ENCODE peak calls at places on chromosome 20, in ten cellular contexts. L is mammary epithelial cell, D is keratinocyte, B is WERI-Rb-1, W is stomach, G is Panc1, P is coronary artery, X is ovary, K is psoas muscle, H is testis. C is an unnamed sample.

GRCh38 chr20:61666471-61666832 is 399.2 kb downstream of the TAF4 start:
- DNase-seq in G (no peak), K (no peak), B (no peak), P (no peak), W (no peak), H (no peak), D (no peak), L (no peak), X (no peak), C (no peak)

GRCh38 chr20:22374066-22374465 is 210.3 kb downstream of the FOXA2 start:
- DNase-seq in D (no peak), K (no peak), X (no peak), G (no peak), H (no peak), L (peak), W (no peak), P (no peak), B (no peak), C (no peak)

GRCh38 chr20:5919634-5920544 is 30.4 kb downstream of the TRMT6 start:
- DNase-seq in W (no peak), P (no peak), L (peak), K (no peak), B (no peak), G (no peak), D (peak), X (no peak), H (no peak), C (no peak)

GRCh38 chr20:1817577-1818211 is 77.5 kb upstream of the SIRPA start:
- DNase-seq in D (no peak), W (no peak), K (no peak), H (peak), X (no peak), L (no peak), B (no peak), P (peak), G (no peak), C (no peak)

GRCh38 chr20:24954151-24954550 is 5.1 kb downstream of the CST7 start:
- DNase-seq in H (no peak), B (no peak), D (no peak), W (no peak), P (no peak), K (no peak), G (no peak), X (no peak), L (no peak), C (no peak)

GRCh38 chr20:63588641-63589041 is 14.6 kb upstream of the HELZ2 start:
- DNase-seq in P (no peak), B (no peak), W (no peak), D (no peak), G (no peak), H (no peak), X (no peak), K (no peak), L (no peak), C (no peak)

GRCh38 chr20:43915209-43916072 is 789 bp downstream of the TOX2 start:
- DNase-seq in X (no peak), D (no peak), K (no peak), P (no peak), B (no peak), H (peak), G (no peak), L (no peak), W (no peak), C (no peak)

GRCh38 chr20:30593572-30593971 is 663.9 kb upstream of the DEFB115 start:
- DNase-seq in H (no peak), G (no peak), K (no peak), D (no peak), X (no peak), L (no peak), W (no peak), P (no peak), B (no peak), C (no peak)

GRCh38 chr20:58614984-58615760 is 35.9 kb upstream of the STX16 start:
- DNase-seq in G (no peak), D (no peak), X (no peak), L (no peak), B (no peak), P (no peak), K (no peak), W (no peak), H (no peak), C (no peak)

GRCh38 chr20:14410869-14411555 is 73.6 kb upstream of the FLRT3 start:
- DNase-seq in H (no peak), G (no peak), L (no peak), B (no peak), W (no peak), X (no peak), D (no peak), K (no peak), P (no peak), C (no peak)

GRCh38 chr20:31979713-31980426 is 11.9 kb downstream of the XKR7 start:
- DNase-seq in W (no peak), P (no peak), D (no peak), X (no peak), L (no peak), K (no peak), G (no peak), H (no peak), B (no peak), C (no peak)

GRCh38 chr20:21006611-21007010 is 99.5 kb downstream of the LINC00237 start:
- DNase-seq in X (no peak), D (no peak), K (no peak), G (no peak), L (peak), P (no peak), B (no peak), W (no peak), H (no peak), C (no peak)

GRCh38 chr20:20824924-20825584 is 112.6 kb upstream of the RALGAPA2 start:
- DNase-seq in X (peak), G (no peak), D (no peak), K (peak), W (peak), P (no peak), H (peak), B (peak), L (no peak), C (no peak)

GRCh38 chr20:25508083-25508770 is 77.1 kb downstream of the NINL start:
- DNase-seq in H (no peak), D (no peak), G (no peak), X (peak), W (no peak), P (no peak), B (no peak), L (peak), K (no peak), C (no peak)

GRCh38 chr20:23061262-23061661 is 11.8 kb upstream of the THBD start:
- DNase-seq in X (no peak), G (no peak), P (no peak), B (no peak), K (no peak), D (no peak), W (no peak), L (no peak), H (no peak), C (no peak)

GRCh38 chr20:45993197-45993951 is 15.3 kb upstream of the MMP9 start:
- DNase-seq in D (peak), B (no peak), H (no peak), W (peak), X (no peak), G (no peak), P (no peak), L (peak), K (no peak), C (no peak)

GRCh38 chr20:60034231-60035110 is 76.2 kb downstream of the CDH26 start:
- DNase-seq in D (no peak), B (no peak), G (no peak), L (no peak), H (no peak), W (no peak), K (peak), P (no peak), X (no peak), C (no peak)

GRCh38 chr20:33419140-33419974 is 18.0 kb upstream of the CDK5RAP1 start:
- DNase-seq in D (no peak), P (peak), K (peak), B (no peak), X (peak), W (no peak), H (peak), G (no peak), L (no peak), C (no peak)

GRCh38 chr20:13174402-13174801 is 46.7 kb upstream of the ISM1 start:
- DNase-seq in K (no peak), H (no peak), X (no peak), B (no peak), L (no peak), G (no peak), P (no peak), W (no peak), D (no peak), C (no peak)

GRCh38 chr20:33994624-33994913 is 858 bp downstream of the RALY start:
- DNase-seq in G (no peak), X (no peak), K (no peak), D (no peak), B (no peak), H (no peak), L (no peak), W (no peak), P (no peak), C (no peak)

GRCh38 chr20:44762466-44763140 is 16.9 kb downstream of the KCNK15 start:
- DNase-seq in W (no peak), B (no peak), P (no peak), L (no peak), H (no peak), K (no peak), G (no peak), X (no peak), D (no peak), C (no peak)

GRCh38 chr20:20864346-20865096 is 152.1 kb upstream of the RALGAPA2 start:
- DNase-seq in K (no peak), W (no peak), D (no peak), L (peak), P (no peak), G (no peak), H (peak), X (no peak), B (no peak), C (no peak)

GRCh38 chr20:45873409-45874116 is 7.5 kb upstream of the ZSWIM1 start:
- DNase-seq in W (no peak), D (no peak), L (no peak), H (no peak), G (no peak), P (no peak), B (no peak), X (no peak), K (no peak), C (no peak)

GRCh38 chr20:59948828-59949720 is 8.9 kb downstream of the FAM217B start:
- DNase-seq in K (no peak), H (peak), G (no peak), W (no peak), X (no peak), L (peak), D (no peak), B (no peak), P (no peak), C (no peak)

GRCh38 chr20:2814587-2815051 is at the start of gene C20orf141:
- DNase-seq in D (peak), X (peak), L (peak), P (peak), H (no peak), K (peak), W (no peak), G (peak), B (peak), C (no peak)

GRCh38 chr20:50320910-50321796 is 130.5 kb downstream of the CEBPB start:
- DNase-seq in D (peak), P (peak), W (peak), B (peak), K (peak), L (peak), H (peak), G (no peak), X (peak), C (no peak)

GRCh38 chr20:17617212-17617867 is 47.5 kb downstream of the DSTN start:
- DNase-seq in P (peak), K (peak), X (peak), W (peak), H (peak), L (no peak), G (peak), B (peak), D (no peak), C (peak)

DNA sequence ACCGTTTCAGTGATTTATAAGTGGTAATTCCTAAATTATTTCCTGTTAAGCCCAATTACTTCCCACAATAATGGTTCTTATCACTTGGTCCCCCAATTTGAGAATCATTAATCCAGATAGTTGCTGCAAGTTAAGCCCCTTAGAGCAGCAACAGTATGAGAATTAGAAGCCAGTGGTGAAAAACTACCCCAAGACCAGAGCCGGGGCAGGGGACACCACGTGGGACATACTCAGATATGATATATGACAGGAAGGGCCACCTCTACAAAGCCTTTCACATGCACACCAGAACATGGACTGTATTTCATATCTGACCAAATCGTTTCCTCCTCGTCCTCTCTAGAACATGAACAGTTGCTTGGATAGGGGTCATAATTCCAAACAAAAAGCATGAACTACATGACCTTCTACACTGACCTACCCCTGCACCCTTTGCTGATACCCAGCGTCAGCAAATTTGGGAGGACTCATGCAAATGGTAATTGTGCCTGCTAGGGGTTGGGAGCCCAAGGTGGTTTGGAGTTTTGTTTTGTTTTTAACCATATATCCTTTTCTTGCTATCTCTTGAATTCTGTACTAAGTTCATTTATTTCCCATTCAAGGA is 3.9 kb downstream of the JAG1 start:
- DNase-seq in W (no peak), P (no peak), H (no peak), G (no peak), K (no peak), B (no peak), L (no peak), X (no peak), D (no peak), C (no peak)
- H3K27ac ChIP-seq in W (peak), P (peak), H (peak), G (peak), K (peak), B (no peak), L (peak), X (peak), D (peak), C (no peak)

GRCh38 chr20:47320990-47321805 is 35.3 kb downstream of the ZMYND8 start:
- DNase-seq in P (no peak), B (no peak), X (no peak), H (no peak), W (peak), D (no peak), K (no peak), G (no peak), L (peak), C (no peak)

GRCh38 chr20:47328841-47329448 is 27.6 kb downstream of the ZMYND8 start:
- DNase-seq in K (peak), P (no peak), G (no peak), X (no peak), W (peak), B (no peak), L (no peak), D (no peak), H (no peak), C (no peak)

GRCh38 chr20:47326718-47327137 is 29.8 kb downstream of the ZMYND8 start:
- DNase-seq in K (no peak), H (no peak), W (no peak), D (no peak), X (no peak), B (no peak), L (no peak), P (no peak), G (no peak), C (no peak)

GRCh38 chr20:47327711-47328110 is 28.8 kb downstream of the ZMYND8 start:
- DNase-seq in K (no peak), B (no peak), P (no peak), W (no peak), D (no peak), L (no peak), H (no peak), X (no peak), G (no peak), C (no peak)

GRCh38 chr20:47325242-47325641 is 31.3 kb downstream of the ZMYND8 start:
- DNase-seq in G (no peak), K (no peak), P (no peak), X (no peak), W (no peak), L (no peak), H (no peak), D (no peak), B (no peak), C (no peak)
- H3K27ac ChIP-seq in G (peak), K (no peak), P (no peak), X (no peak), W (peak), L (no peak), H (no peak), D (no peak), B (no peak), C (no peak)

GRCh38 chr20:48705208-48706115 is 122.3 kb downstream of the PREX1 start:
- DNase-seq in L (no peak), G (no peak), D (no peak), H (no peak), X (no peak), W (no peak), K (no peak), B (no peak), P (no peak), C (no peak)
- H3K27ac ChIP-seq in L (no peak), G (no peak), D (no peak), H (no peak), X (no peak), W (no peak), K (no peak), B (no peak), P (peak), C (peak)

DNA sequence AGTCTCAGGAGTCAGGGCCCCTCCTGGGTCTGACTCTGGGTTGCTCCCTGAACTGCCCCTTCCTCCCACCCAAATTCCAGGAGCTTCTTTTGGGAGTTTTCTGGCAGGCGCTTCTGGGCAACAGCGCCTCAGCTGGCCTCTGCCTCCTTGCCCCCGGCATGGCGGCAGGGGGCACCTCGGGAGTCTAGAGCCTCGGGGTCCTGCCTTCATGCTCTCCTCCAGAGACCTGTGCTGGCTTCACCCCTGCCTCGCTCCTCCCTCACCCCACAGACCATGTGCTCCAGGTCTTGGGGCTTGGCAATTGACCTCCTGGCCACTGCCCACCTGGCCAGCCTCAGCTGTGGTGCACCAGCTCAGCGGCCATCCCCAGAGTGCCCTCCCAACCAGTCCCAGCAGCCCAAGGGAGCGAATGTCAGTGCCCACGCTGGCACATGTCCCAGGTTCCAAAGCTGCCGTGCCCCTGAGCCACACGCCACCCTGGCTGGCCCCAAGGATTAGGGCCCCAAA is 43.4 kb downstream of the SRC start:
- DNase-seq in X (peak), D (no peak), W (no peak), B (no peak), K (peak), G (no peak), H (no peak), P (peak), L (no peak), C (no peak)
- H3K27ac ChIP-seq in X (no peak), D (no peak), W (no peak), B (no peak), K (no peak), G (no peak), H (no peak), P (no peak), L (no peak), C (no peak)

DNA sequence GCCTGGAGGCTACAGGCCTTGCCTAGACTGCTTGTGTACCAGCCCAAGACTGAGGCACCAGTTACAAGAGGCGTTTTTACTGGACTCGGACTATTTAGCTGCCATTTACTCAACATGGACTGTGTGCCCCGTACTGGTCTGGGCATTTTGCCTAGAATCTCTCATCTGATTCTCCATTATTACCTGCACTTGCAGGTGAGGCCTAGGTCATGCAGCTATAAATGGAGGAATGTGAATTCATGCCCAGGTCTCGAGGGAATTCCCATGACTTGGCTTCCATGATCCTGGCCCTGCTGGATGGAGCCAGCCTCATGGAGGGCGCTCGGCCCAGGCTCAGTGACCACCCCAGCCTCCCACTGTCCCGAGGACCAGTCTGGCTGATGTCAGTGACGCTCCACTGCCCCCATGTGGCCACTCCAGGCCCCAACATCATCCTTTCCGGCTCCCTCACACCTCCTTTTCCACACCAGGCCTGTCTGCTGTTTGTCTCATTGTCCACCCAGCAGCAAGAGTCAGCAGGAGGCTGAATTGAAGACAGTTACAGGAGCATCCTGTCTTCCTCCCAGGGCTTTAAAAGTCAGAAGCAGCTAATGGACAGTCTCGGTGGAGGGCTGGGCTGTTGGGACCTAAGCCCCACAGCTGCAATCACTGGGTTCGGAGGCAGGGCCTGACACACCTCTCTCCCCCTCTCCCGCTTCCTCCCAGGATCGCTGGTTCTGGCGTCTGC is 8.7 kb downstream of the MMP24OS start:
- DNase-seq in X (peak), G (no peak), K (peak), B (peak), L (peak), W (peak), D (no peak), P (no peak), H (peak), C (peak)
- H3K27ac ChIP-seq in X (no peak), G (no peak), K (no peak), B (no peak), L (no peak), W (no peak), D (no peak), P (no peak), H (no peak), C (no peak)

GRCh38 chr20:41050361-41051019 is 21.9 kb downstream of the TOP1 start:
- DNase-seq in L (no peak), W (no peak), B (no peak), G (no peak), P (no peak), K (no peak), X (no peak), H (peak), D (no peak), C (no peak)

GRCh38 chr20:41052742-41053419 is 24.3 kb downstream of the TOP1 start:
- DNase-seq in D (no peak), H (peak), G (no peak), B (no peak), X (peak), P (no peak), K (no peak), W (no peak), L (no peak), C (no peak)

GRCh38 chr20:41049451-41049850 is 20.8 kb downstream of the TOP1 start:
- DNase-seq in K (no peak), P (no peak), D (no peak), B (no peak), W (no peak), X (no peak), G (no peak), H (no peak), L (no peak), C (no peak)

GRCh38 chr20:41048475-41049242 is 20.0 kb downstream of the TOP1 start:
- DNase-seq in L (no peak), P (no peak), D (no peak), K (no peak), G (no peak), X (no peak), B (no peak), W (no peak), H (no peak), C (no peak)

DNA sequence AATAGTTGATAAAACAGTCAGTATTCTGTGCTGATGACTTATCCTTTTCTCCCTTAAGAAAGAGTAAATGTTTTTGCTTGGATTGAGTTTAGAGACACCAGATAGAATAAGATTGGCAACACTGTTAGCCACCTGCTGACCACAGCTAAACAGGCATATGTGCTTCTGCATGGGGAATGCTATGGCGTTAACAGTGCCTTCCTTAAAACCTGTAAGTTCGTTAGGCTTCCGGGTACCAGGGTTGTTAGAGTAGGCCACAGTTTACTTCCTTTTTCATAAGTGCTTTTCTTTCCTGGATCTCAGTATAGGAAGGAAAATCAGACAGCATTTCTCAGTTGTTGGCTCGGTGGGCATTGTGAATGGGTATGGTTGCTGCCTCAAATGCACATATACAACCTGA is 22.8 kb downstream of the TOP1 start:
- DNase-seq in H (no peak), X (no peak), B (no peak), L (no peak), P (no peak), D (no peak), K (no peak), W (no peak), G (no peak), C (no peak)
- H3K27ac ChIP-seq in H (peak), X (no peak), B (no peak), L (no peak), P (no peak), D (no peak), K (no peak), W (no peak), G (no peak), C (no peak)

C was measured in substantia nigra.